ENCODE peak calls at places on chromosomes 12 and 14, in six cellular contexts. Z is stimulated activated naive CD8-positive, alpha-beta T cell treated with anti-CD3 and anti-CD28 coated beads, Interleukin-15, Interleukin-2, amounts not matched to agents 100 U/mL and 50 U/mL, for 24 hours; X is ovary; H is PC-3; R is activated CD4-positive, alpha-beta T cell treated with anti-CD3 and anti-CD28 coated beads, Interleukin-2, amount 50 U/mL, for 48 hours; C is left ventricle myocardium inferior. D is an unnamed sample.

GRCh38 chr12:109309441-109310246 is 560 bp upstream of the FOXN4 start:
- DNase-seq in Z (peak), X (no peak), H (no peak), R (peak), C (no peak), D (no peak)

GRCh38 chr12:95057431-95057830 is 16.0 kb downstream of the NR2C1 start:
- DNase-seq in Z (no peak), X (no peak), H (no peak), R (no peak), C (no peak), D (no peak)

GRCh38 chr12:7497661-7498060 is 5.9 kb downstream of the CD163 start:
- DNase-seq in Z (no peak), X (no peak), H (no peak), R (no peak), C (no peak), D (no peak)

GRCh38 chr14:73663548-73664212 is 18.9 kb downstream of the DNAL1 start:
- DNase-seq in Z (no peak), X (no peak), H (no peak), R (no peak), C (no peak), D (no peak)

GRCh38 chr12:104740668-104741067 is 217.4 kb downstream of the SLC41A2 start:
- DNase-seq in Z (no peak), X (no peak), H (no peak), R (peak), C (no peak), D (no peak)

GRCh38 chr14:99910337-99911268 is 117.4 kb downstream of the EML1 start:
- DNase-seq in Z (no peak), X (no peak), H (peak), R (no peak), C (no peak), D (no peak)

GRCh38 chr14:91140672-91141071 is 26.8 kb downstream of the DGLUCY start:
- DNase-seq in Z (no peak), X (no peak), H (peak), R (peak), C (no peak), D (no peak)

GRCh38 chr14:49966304-49966809 is 73.5 kb downstream of the ARF6 start:
- DNase-seq in Z (no peak), X (no peak), H (no peak), R (no peak), C (no peak), D (no peak)

GRCh38 chr12:32471601-32472001 is 72.2 kb downstream of the FGD4 start:
- DNase-seq in Z (no peak), X (no peak), H (peak), R (no peak), C (no peak), D (no peak)

GRCh38 chr12:84038241-84038640 is 874.4 kb downstream of the SLC6A15 start:
- DNase-seq in Z (no peak), X (no peak), H (no peak), R (no peak), C (no peak), D (no peak)

GRCh38 chr12:54701940-54702592 is 53.9 kb upstream of the DCD start:
- DNase-seq in Z (no peak), X (no peak), H (peak), R (no peak), C (no peak), D (no peak)

GRCh38 chr12:19273482-19274330 is 144.2 kb downstream of the PLEKHA5 start:
- DNase-seq in Z (peak), X (peak), H (peak), R (peak), C (peak), D (peak)

GRCh38 chr12:92034858-92035401 is 110.7 kb downstream of the BTG1 start:
- DNase-seq in Z (peak), X (peak), H (peak), R (peak), C (peak), D (peak)

GRCh38 chr14:100904307-100905019 is 941 bp upstream of the RTL1 start:
- DNase-seq in Z (no peak), X (peak), H (peak), R (no peak), C (no peak), D (peak)

GRCh38 chr12:48952691-48953090 is 4.6 kb downstream of the ARF3 start:
- DNase-seq in Z (no peak), X (no peak), H (no peak), R (no peak), C (no peak), D (no peak)

GRCh38 chr14:99191663-99192621 is 80.1 kb downstream of the BCL11B start:
- DNase-seq in Z (no peak), X (peak), H (peak), R (no peak), C (peak), D (peak)

GRCh38 chr14:74569826-74570591 is 42.0 kb downstream of the LTBP2 start:
- DNase-seq in Z (no peak), X (peak), H (peak), R (no peak), C (no peak), D (no peak)

GRCh38 chr12:67854351-67854750 is 134.9 kb upstream of the IFNG-AS1 start:
- DNase-seq in Z (no peak), X (no peak), H (no peak), R (no peak), C (no peak), D (no peak)

GRCh38 chr12:97541366-97541765 is 78.8 kb downstream of the RMST start:
- DNase-seq in Z (no peak), X (no peak), H (no peak), R (no peak), C (no peak), D (no peak)

GRCh38 chr14:33542338-33543290 is 408.3 kb downstream of the EGLN3 start:
- DNase-seq in Z (no peak), X (no peak), H (no peak), R (no peak), C (no peak), D (no peak)

GRCh38 chr12:67774983-67775587 is 126.5 kb downstream of the DYRK2 start:
- DNase-seq in Z (no peak), X (no peak), H (peak), R (no peak), C (no peak), D (no peak)

GRCh38 chr14:55446833-55447232 is 6.4 kb upstream of the TBPL2 start:
- DNase-seq in Z (no peak), X (no peak), H (peak), R (no peak), C (no peak), D (no peak)

GRCh38 chr14:35229495-35230089 is 62.6 kb upstream of the PSMA6 start:
- DNase-seq in Z (no peak), X (no peak), H (peak), R (no peak), C (no peak), D (no peak)

GRCh38 chr14:70114621-70115156 is 74.1 kb downstream of the SLC8A3 start:
- DNase-seq in Z (no peak), X (no peak), H (no peak), R (no peak), C (no peak), D (no peak)

D was measured in sigmoid colon.